ENCODE peak calls at places on chromosomes 7 and 10, in four cellular contexts. C, J, W and F are unnamed samples.
A peak's percentile ranks its signal among the peaks of the same experiment; 100 is the strongest.

GRCh38 chr7:42237891-42238531 is 1.0 kb upstream of the GLI3 start:
- DNase-seq in C (no peak), W (peak; percentile 76), J (peak; percentile 91), F (peak; percentile 84)

GRCh38 chr7:151339651-151340377 is 1.8 kb upstream of the NUB1 start:
- DNase-seq in W (no peak), J (no peak), C (no peak), F (no peak)

GRCh38 chr10:71735709-71736569 is 16.4 kb upstream of the C10orf105 start:
- DNase-seq in C (peak; percentile 93), W (no peak), J (no peak), F (no peak)

GRCh38 chr7:8714791-8715190 is 281.4 kb downstream of the NXPH1 start:
- DNase-seq in J (no peak), W (no peak), C (no peak), F (peak; percentile 32)

GRCh38 chr7:137658194-137658900 is 188.4 kb downstream of the DGKI start:
- DNase-seq in C (no peak), J (no peak), W (no peak), F (no peak)

GRCh38 chr7:75983471-75984129 is 10.8 kb downstream of the TMEM120A start:
- DNase-seq in J (no peak), W (no peak), C (peak; percentile 40), F (no peak)

GRCh38 chr10:85665661-85666060 is 700.9 kb downstream of the GRID1 start:
- DNase-seq in J (no peak), C (no peak), W (no peak), F (no peak)

GRCh38 chr7:84047085-84047484 is 147.5 kb downstream of the SEMA3A start:
- DNase-seq in C (no peak), W (no peak), J (no peak), F (no peak)

GRCh38 chr7:27200761-27201230 is 905 bp upstream of the HOXA13 start:
- DNase-seq in W (no peak), J (peak; percentile 48), C (no peak), F (no peak)

GRCh38 chr10:127977368-127978009 is 70.6 kb downstream of the PTPRE start:
- DNase-seq in J (no peak), W (no peak), C (peak; percentile 83), F (peak; percentile 60)

GRCh38 chr10:94607111-94607510 is 61.5 kb downstream of the HELLS start:
- DNase-seq in W (no peak), C (no peak), J (no peak), F (no peak)

GRCh38 chr10:94608530-94608929 is 62.9 kb downstream of the HELLS start:
- DNase-seq in C (no peak), J (no peak), W (no peak), F (no peak)

DNA sequence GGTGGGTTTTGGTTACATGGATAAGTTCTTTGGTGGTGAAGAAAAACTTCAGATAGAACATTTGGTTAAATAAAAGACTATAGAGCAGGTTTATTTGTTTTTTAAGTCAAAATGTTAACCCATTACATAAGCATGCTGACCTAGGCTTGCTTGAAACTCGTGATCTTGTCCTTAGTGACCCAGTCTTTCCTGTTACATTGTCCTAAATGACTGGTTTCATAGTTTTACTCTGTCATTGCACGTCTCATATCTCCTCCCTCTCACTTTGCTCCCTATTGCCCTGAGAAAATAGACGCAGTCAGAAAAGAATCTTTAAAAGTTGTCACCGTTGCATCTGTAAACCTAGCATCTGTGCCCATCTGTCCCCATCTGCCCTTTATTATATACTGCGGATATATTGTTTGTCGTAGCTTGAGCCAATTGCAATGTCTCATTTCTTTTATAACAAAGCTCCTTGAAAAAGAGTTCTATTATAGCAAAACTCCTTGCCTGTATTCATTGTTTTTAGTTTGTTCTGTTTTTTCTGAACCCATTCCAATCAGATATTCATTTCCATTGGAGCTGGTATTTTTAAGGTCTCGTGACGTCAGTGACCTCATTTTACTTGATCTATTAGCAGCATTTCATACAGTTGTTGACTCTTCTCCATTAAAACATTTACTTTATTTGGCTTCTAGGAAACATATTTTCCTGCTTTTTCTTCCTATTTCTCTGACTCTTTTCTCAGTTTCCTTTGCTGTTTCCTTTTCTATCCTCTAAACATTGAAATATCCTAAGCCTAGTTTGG is 57.3 kb downstream of the HELLS start:
- DNase-seq in C (no peak), W (no peak), J (no peak), F (no peak)
- H3K4me1 ChIP-seq in C (no peaks in the 10 kb centered on the region), W (no peaks in the 10 kb centered on the region), J (no peaks in the 10 kb centered on the region), F (no peaks in the 10 kb centered on the region)

DNA sequence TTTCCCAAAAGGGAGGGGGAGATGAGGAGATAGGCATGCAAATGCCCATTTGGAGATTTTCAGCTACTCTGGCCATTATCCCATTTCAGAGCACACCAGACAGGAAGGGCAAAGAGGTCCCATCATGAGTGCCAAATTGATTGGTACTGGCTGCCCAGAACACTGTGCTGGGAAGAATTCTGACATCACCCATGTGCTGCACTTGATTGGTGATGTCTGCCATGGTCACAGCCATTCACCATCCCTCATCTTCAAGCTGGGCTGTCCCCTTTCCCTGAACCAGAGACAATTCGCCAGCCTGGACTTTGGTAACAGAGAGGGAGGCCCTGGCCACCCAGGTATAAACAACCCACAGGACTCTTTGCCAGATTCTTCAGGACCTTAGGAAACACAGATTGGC is 23.2 kb upstream of the RADIL start:
- DNase-seq in W (no peak), C (no peak), J (no peak), F (no peak)
- H3K4me1 ChIP-seq in W (no peaks in the 10 kb centered on the region), C (no peaks in the 10 kb centered on the region), J (no peaks in the 10 kb centered on the region), F (no peaks in the 10 kb centered on the region)

DNA sequence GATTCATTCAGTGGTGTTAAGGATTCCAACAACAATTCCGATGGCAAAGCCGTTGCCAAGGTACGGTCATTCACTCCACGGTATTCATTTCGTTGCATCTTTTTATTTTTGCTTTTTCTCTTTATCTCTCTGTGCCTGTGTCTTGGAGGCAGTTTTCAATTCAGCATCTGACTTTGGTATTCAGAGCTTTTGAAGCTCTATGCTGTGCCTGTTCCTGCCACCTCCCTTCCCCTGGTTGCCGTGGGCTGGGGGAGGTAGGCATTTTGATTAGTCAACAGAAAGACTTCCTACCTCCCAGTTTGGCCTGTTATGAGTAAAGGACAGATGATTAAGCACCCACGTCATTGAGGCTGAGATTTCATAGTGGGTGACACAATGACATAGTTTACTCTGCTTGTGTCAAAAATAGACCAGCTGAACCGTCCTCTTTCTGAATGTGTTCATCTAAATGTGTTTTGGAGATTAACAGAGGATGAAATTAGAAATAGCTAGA is 149.5 kb downstream of the ARID5B start:
- DNase-seq in W (no peak), J (peak; percentile 35), C (no peak), F (peak; percentile 60)
- H3K4me1 ChIP-seq in W (peaks cover 10% of the 10 kb centered on the region), J (peaks cover 56% of the 10 kb centered on the region), C (peaks cover 79% of the 10 kb centered on the region), F (peaks cover 30% of the 10 kb centered on the region)

GRCh38 chr10:62046522-62047239 is 145.2 kb downstream of the ARID5B start:
- DNase-seq in J (peak; percentile 19), W (no peak), C (no peak), F (peak; percentile 13)
- H3K4me1 ChIP-seq in J (peaks cover 92% of the 10 kb centered on the region), W (peaks cover 12% of the 10 kb centered on the region), C (peaks cover 84% of the 10 kb centered on the region), F (peaks cover 33% of the 10 kb centered on the region)

GRCh38 chr7:5696346-5697100 is 84.9 kb downstream of the RNF216 start:
- DNase-seq in J (no peak), W (no peak), C (no peak), F (no peak)

GRCh38 chr7:5695709-5696345 is 85.6 kb downstream of the RNF216 start:
- DNase-seq in J (no peak), C (no peak), W (no peak), F (peak; percentile 75)

GRCh38 chr7:5694221-5694754 is 87.2 kb downstream of the RNF216 start:
- DNase-seq in J (no peak), C (no peak), W (no peak), F (no peak)

GRCh38 chr7:5693529-5693928 is 87.9 kb downstream of the RNF216 start:
- DNase-seq in J (no peak), W (no peak), C (peak; percentile 83), F (peak; percentile 30)

GRCh38 chr7:5695037-5695708 is 86.3 kb downstream of the RNF216 start:
- DNase-seq in C (peak; percentile 88), J (no peak), W (no peak), F (no peak)
- H3K4me1 ChIP-seq in C (peaks cover 93% of the 10 kb centered on the region), J (no peaks in the 10 kb centered on the region), W (peaks cover 22% of the 10 kb centered on the region), F (peaks cover 58% of the 10 kb centered on the region)

GRCh38 chr10:86970152-86970886 is 2.0 kb downstream of the ADIRF start:
- DNase-seq in C (peak; percentile 88), J (no peak), W (no peak), F (peak; percentile 72)

GRCh38 chr10:86969421-86970041 is 1.2 kb downstream of the ADIRF start:
- DNase-seq in J (no peak), W (no peak), C (no peak), F (peak; percentile 71)

GRCh38 chr10:86968994-86969355 is 693 bp downstream of the ADIRF start:
- DNase-seq in J (no peak), W (no peak), C (no peak), F (no peak)

GRCh38 chr10:86967481-86967941 is 771 bp upstream of the ADIRF start:
- DNase-seq in W (no peak), C (no peak), J (no peak), F (no peak)

GRCh38 chr10:86968271-86968993 is at the start of gene ADIRF:
- DNase-seq in J (no peak), C (peak; percentile 83), W (no peak), F (no peak)
- H3K4me1 ChIP-seq in J (peaks cover 3% of the 10 kb centered on the region), C (peaks cover 59% of the 10 kb centered on the region), W (peaks cover 27% of the 10 kb centered on the region), F (peaks cover 18% of the 10 kb centered on the region)

GRCh38 chr10:104327745-104328635 is 10.3 kb downstream of the ITPRIP start:
- DNase-seq in C (peak; percentile 79), W (no peak), J (peak; percentile 85), F (no peak)

GRCh38 chr10:104328636-104328915 is 9.7 kb downstream of the ITPRIP start:
- DNase-seq in W (peak; percentile 89), J (no peak), C (no peak), F (no peak)

GRCh38 chr10:104325436-104326430 is 12.5 kb downstream of the ITPRIP start:
- DNase-seq in C (peak; percentile 83), W (no peak), J (no peak), F (no peak)

GRCh38 chr10:104328916-104329710 is 9.2 kb downstream of the ITPRIP start:
- DNase-seq in W (peak; percentile 79), C (peak; percentile 92), J (peak; percentile 85), F (no peak)

GRCh38 chr10:104326991-104327610 is 11.2 kb downstream of the ITPRIP start:
- DNase-seq in J (no peak), C (peak; percentile 71), W (no peak), F (no peak)
- H3K4me1 ChIP-seq in J (peaks cover 57% of the 10 kb centered on the region), C (peaks cover 100% of the 10 kb centered on the region), W (peaks cover 55% of the 10 kb centered on the region), F (no peaks in the 10 kb centered on the region)